ENCODE peak calls at places on chromosomes 5 and 9, in six cellular contexts. D is sigmoid colon, O is upper lobe of left lung, Y is stomach, C is breast epithelium, R is HepG2. E is an unnamed sample.

GRCh38 chr5:174306345-174307030 is 261.0 kb downstream of the NSG2 start:
- DNase-seq in C (no peak), Y (no peak), R (no peak), D (no peak), O (no peak), E (no peak)

GRCh38 chr9:26260238-26260637 is 582.0 kb upstream of the TUSC1 start:
- DNase-seq in D (no peak), O (no peak), C (no peak), R (no peak), Y (no peak), E (no peak)

GRCh38 chr9:71490810-71491209 is 277.5 kb downstream of the CEMIP2 start:
- DNase-seq in O (no peak), C (no peak), Y (no peak), D (no peak), R (peak; percentile 4), E (no peak)

GRCh38 chr5:30413540-30413939 is 779.9 kb upstream of the CDH6 start:
- DNase-seq in O (no peak), D (no peak), Y (no peak), R (no peak), C (no peak), E (no peak)

GRCh38 chr5:176541338-176542134 is 4.3 kb upstream of the RNF44 start:
- DNase-seq in Y (peak; percentile 75), D (no peak), C (no peak), O (peak; percentile 91), R (peak; percentile 65), E (no peak)

GRCh38 chr5:170338933-170339779 is 41.6 kb upstream of the LCP2 start:
- DNase-seq in R (no peak), C (no peak), Y (peak; percentile 43), O (peak; percentile 68), D (peak; percentile 12), E (no peak)

GRCh38 chr9:127555830-127556820 is 56.0 kb upstream of the STXBP1 start:
- DNase-seq in Y (peak; percentile 70), O (peak; percentile 93), C (peak; percentile 88), D (peak; percentile 89), R (no peak), E (peak; percentile 87)

GRCh38 chr9:114364528-114365041 is 23.2 kb downstream of the AKNA start:
- DNase-seq in Y (no peak), D (no peak), O (no peak), C (no peak), R (no peak), E (peak; percentile 75)

GRCh38 chr9:18811171-18811570 is 221.8 kb downstream of the SAXO1 start:
- DNase-seq in D (no peak), R (no peak), O (no peak), Y (no peak), C (no peak), E (no peak)

GRCh38 chr9:104927912-104928740 is at the start of gene ABCA1:
- DNase-seq in R (peak; percentile 85), C (peak; percentile 84), O (peak; percentile 95), D (peak; percentile 99), Y (peak; percentile 91), E (peak; percentile 56)

GRCh38 chr9:122265265-122265900 is 701 bp downstream of the MRRF start:
- DNase-seq in D (no peak), C (no peak), O (no peak), Y (no peak), R (peak; percentile 79), E (peak; percentile 50)

GRCh38 chr5:90874066-90874465 is 315.5 kb downstream of the ADGRV1 start:
- DNase-seq in O (no peak), D (no peak), R (no peak), Y (no peak), C (no peak), E (no peak)

GRCh38 chr9:121073038-121073437 is 1.7 kb upstream of the CNTRL start:
- DNase-seq in C (no peak), Y (peak; percentile 39), O (peak; percentile 83), R (no peak), D (peak; percentile 88), E (peak; percentile 84)

GRCh38 chr5:151179489-151179840 is 21.9 kb upstream of the ANXA6 start:
- DNase-seq in C (no peak), Y (no peak), R (no peak), D (peak; percentile 24), O (peak; percentile 4), E (no peak)

GRCh38 chr9:14250779-14251145 is 63.2 kb downstream of the NFIB start:
- DNase-seq in D (no peak), R (no peak), Y (no peak), O (no peak), C (no peak), E (no peak)

GRCh38 chr9:127866535-127866934 is 10.9 kb downstream of the AK1 start:
- DNase-seq in C (no peak), D (no peak), R (no peak), Y (no peak), O (no peak), E (no peak)

GRCh38 chr5:151464101-151464500 is 16.7 kb downstream of the SLC36A1 start:
- DNase-seq in D (no peak), Y (no peak), O (no peak), C (no peak), R (no peak), E (no peak)

GRCh38 chr5:57174850-57175525 is 1.1 kb downstream of the GPBP1 start:
- DNase-seq in R (no peak), D (no peak), O (no peak), C (no peak), Y (no peak), E (no peak)

GRCh38 chr9:74499770-74500583 is 2.8 kb downstream of the RORB start:
- DNase-seq in C (no peak), R (no peak), D (no peak), Y (no peak), O (no peak), E (no peak)

GRCh38 chr5:108681079-108681921 is 66.4 kb upstream of the FER start:
- DNase-seq in C (no peak), R (peak; percentile 50), O (no peak), Y (no peak), D (no peak), E (no peak)

GRCh38 chr9:134060546-134060945 is 7.3 kb downstream of the BRD3 start:
- DNase-seq in C (peak; percentile 10), R (no peak), O (no peak), D (peak; percentile 48), Y (peak; percentile 5), E (no peak)

GRCh38 chr5:13632676-13633075 is 311.8 kb downstream of the DNAH5 start:
- DNase-seq in D (no peak), R (no peak), Y (no peak), C (no peak), O (no peak), E (no peak)

GRCh38 chr5:179893076-179893957 is 14.4 kb downstream of the TBC1D9B start:
- DNase-seq in C (no peak), R (no peak), Y (no peak), D (no peak), O (no peak), E (no peak)

GRCh38 chr9:94656190-94656589 is 16.9 kb upstream of the FBP1 start:
- DNase-seq in Y (no peak), R (no peak), O (peak; percentile 72), D (no peak), C (no peak), E (peak; percentile 93)

GRCh38 chr5:26282190-26282589 is 756.2 kb downstream of the CDH9 start:
- DNase-seq in C (no peak), O (no peak), R (no peak), D (no peak), Y (no peak), E (no peak)

GRCh38 chr5:26278078-26278477 is 760.3 kb downstream of the CDH9 start:
- DNase-seq in O (no peak), D (no peak), Y (no peak), C (no peak), R (no peak), E (no peak)
- TF ChIP-seq POLR2AphosphoS5 in O (no peak), D (no peak), Y (no peak), C (no peak), R (no peak), E (no peak)

GRCh38 chr5:122498163-122498562 is 186.1 kb downstream of the SNCAIP start:
- DNase-seq in R (no peak), Y (no peak), D (no peak), O (no peak), C (no peak), E (no peak)
- TF ChIP-seq CTCF in R (peak; percentile 40), Y (no peak), D (no peak), O (no peak), C (no peak), E (no peak)

GRCh38 chr5:61431923-61432620 is 100.0 kb downstream of the ZSWIM6 start:
- DNase-seq in C (no peak), O (no peak), Y (no peak), R (no peak), D (no peak), E (no peak)
- TF ChIP-seq POLR2AphosphoS5 in C (no peak), O (no peak), Y (no peak), R (no peak), D (no peak), E (no peak)

DNA sequence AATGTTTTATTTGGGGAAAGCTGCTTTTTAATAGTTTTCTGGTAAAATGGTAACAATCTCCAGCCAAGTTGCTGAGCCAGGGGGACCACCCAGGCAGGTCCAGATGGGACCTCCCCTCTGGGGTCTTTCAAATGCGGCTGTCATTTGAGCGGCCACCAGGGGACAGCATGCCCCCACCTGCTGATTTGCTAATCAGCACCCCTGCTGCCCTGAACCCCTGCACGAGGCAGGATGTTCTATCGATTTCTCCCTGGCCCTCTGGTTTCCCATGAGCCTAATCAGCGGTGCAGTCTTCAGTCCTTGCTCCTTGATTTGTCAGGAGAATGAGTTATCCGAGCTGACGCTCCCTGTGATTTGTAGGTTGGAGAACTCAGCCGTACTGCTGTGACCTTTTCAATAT is 247.0 kb downstream of the FSTL4 start:
- DNase-seq in C (no peak), Y (no peak), D (no peak), O (no peak), R (no peak), E (no peak)
- TF ChIP-seq CTCF in C (no peak), Y (no peak), D (no peak), O (no peak), R (peak; percentile 51), E (no peak)

DNA sequence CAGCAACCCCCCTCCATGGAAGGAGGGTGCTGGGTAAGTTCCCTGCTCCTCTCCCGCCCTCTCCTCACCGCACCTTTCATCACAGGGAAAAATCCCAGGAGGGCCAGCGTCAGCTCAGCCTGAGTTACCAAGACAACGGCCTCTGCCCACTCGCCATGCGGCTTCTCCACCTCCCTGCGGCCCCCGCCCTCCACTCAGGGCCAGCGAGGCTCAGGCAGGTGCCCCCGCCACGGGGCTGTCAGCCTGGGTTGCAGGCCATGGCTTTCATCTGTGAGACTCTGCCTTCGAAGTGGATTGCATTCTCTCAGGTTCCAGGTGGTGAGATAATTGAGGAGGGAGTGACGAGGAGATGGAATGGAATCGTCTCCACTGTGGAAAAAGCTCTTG is 27.2 kb upstream of the LAMC3 start:
- DNase-seq in O (no peak), Y (no peak), D (no peak), R (no peak), C (no peak), E (no peak)
- TF ChIP-seq POLR2AphosphoS5 in O (no peak), Y (no peak), D (no peak), R (no peak), C (no peak), E (no peak)

GRCh38 chr9:88590558-88591146 is 55.7 kb downstream of the NXNL2 start:
- DNase-seq in C (no peak), D (no peak), O (no peak), R (peak; percentile 6), Y (no peak), E (no peak)
- TF ChIP-seq CTCF in C (no peak), D (no peak), O (no peak), R (peak; percentile 66), Y (no peak), E (no peak)